ENCODE peak calls at places on chromosomes 13 and 19, in eight cellular contexts. D is T-helper 17 cell; U is GF-D8; Q is hypothalamus; L is left cardiac atrium; C is SW 1271; J is activated CD4-positive, alpha-beta T cell treated with anti-CD3 and anti-CD28 coated beads for 48 hours; Y is GM04504. H is an unnamed sample.
A peak's percentile ranks its signal among the peaks of the same experiment; 100 is the strongest.

GRCh38 chr19:9885077-9885552 is 50.0 kb downstream of the PIN1 start:
- DNase-seq in D (no peak), U (no peak), Q (peak; percentile 14), L (peak; percentile 51), C (no peak), J (no peak), Y (peak; percentile 18), H (no peak)

GRCh38 chr19:33758541-33759013 is 38.1 kb upstream of the KCTD15 start:
- DNase-seq in D (no peak), U (no peak), Q (no peak), L (no peak), C (no peak), J (no peak), Y (no peak), H (no peak)

GRCh38 chr19:57829316-57829715 is 783 bp upstream of the ZNF587B start:
- DNase-seq in D (no peak), U (no peak), Q (no peak), L (no peak), C (no peak), J (no peak), Y (no peak), H (no peak)

GRCh38 chr13:65149687-65150086 is 2080.4 kb downstream of the PCDH9 start:
- DNase-seq in D (no peak), U (no peak), Q (no peak), L (no peak), C (no peak), J (no peak), Y (no peak), H (no peak)

GRCh38 chr19:19662866-19663291 is 597 bp downstream of the ATP13A1 start:
- DNase-seq in D (no peak), U (no peak), Q (no peak), L (no peak), C (no peak), J (no peak), Y (no peak), H (no peak)

GRCh38 chr13:46288570-46289259 is 77.0 kb downstream of the LRRC63 start:
- DNase-seq in D (no peak), U (peak; percentile 56), Q (no peak), L (no peak), C (no peak), J (no peak), Y (peak; percentile 19), H (no peak)

GRCh38 chr19:7870571-7871279 is 3.5 kb downstream of the PRR36 start:
- DNase-seq in D (no peak), U (peak; percentile 89), Q (peak; percentile 17), L (peak; percentile 56), C (no peak), J (peak; percentile 86), Y (no peak), H (peak; percentile 89)

GRCh38 chr19:49438261-49438660 is 3.1 kb downstream of the SLC17A7 start:
- DNase-seq in D (no peak), U (no peak), Q (no peak), L (no peak), C (no peak), J (no peak), Y (no peak), H (no peak)

GRCh38 chr19:44810555-44811447 is 1.9 kb downstream of the BCAM start:
- DNase-seq in D (no peak), U (no peak), Q (no peak), L (no peak), C (no peak), J (no peak), Y (no peak), H (no peak)

GRCh38 chr13:67048084-67048792 is 181.9 kb downstream of the PCDH9 start:
- DNase-seq in D (no peak), U (no peak), Q (no peak), L (no peak), C (no peak), J (no peak), Y (no peak), H (no peak)

GRCh38 chr13:110278859-110279258 is 28.1 kb downstream of the COL4A1 start:
- DNase-seq in D (no peak), U (no peak), Q (no peak), L (no peak), C (no peak), J (no peak), Y (no peak), H (no peak)

GRCh38 chr13:36353001-36353400 is 6.8 kb upstream of the SPART start:
- DNase-seq in D (no peak), U (no peak), Q (no peak), L (no peak), C (no peak), J (no peak), Y (no peak), H (no peak)

GRCh38 chr13:39263531-39263930 is 225.3 kb downstream of the NHLRC3 start:
- DNase-seq in D (no peak), U (no peak), Q (no peak), L (no peak), C (no peak), J (no peak), Y (no peak), H (no peak)

GRCh38 chr19:35279985-35280821 is 2.1 kb upstream of the HAMP start:
- DNase-seq in D (no peak), U (no peak), Q (no peak), L (no peak), C (no peak), J (no peak), Y (no peak), H (no peak)

GRCh38 chr13:94886191-94886590 is 173.8 kb upstream of the SOX21 start:
- DNase-seq in D (no peak), U (no peak), Q (no peak), L (no peak), C (no peak), J (no peak), Y (peak; percentile 50), H (no peak)

GRCh38 chr19:9148687-9149086 is 8.5 kb downstream of the ZNF317 start:
- DNase-seq in D (no peak), U (no peak), Q (no peak), L (no peak), C (no peak), J (no peak), Y (no peak), H (no peak)

GRCh38 chr13:53743906-53744305 is 715.3 kb downstream of the OLFM4 start:
- DNase-seq in D (no peak), U (no peak), Q (no peak), L (no peak), C (no peak), J (no peak), Y (no peak), H (no peak)

GRCh38 chr19:49216076-49216475 is 58.5 kb downstream of the TRPM4 start:
- DNase-seq in D (no peak), U (no peak), Q (no peak), L (no peak), C (no peak), J (no peak), Y (peak; percentile 15), H (no peak)

GRCh38 chr19:33407716-33408115 is 34.2 kb downstream of the CEBPG start:
- DNase-seq in D (no peak), U (no peak), Q (no peak), L (peak; percentile 17), C (no peak), J (no peak), Y (no peak), H (no peak)

GRCh38 chr19:58577581-58578429 is 4.7 kb upstream of the MZF1 start:
- DNase-seq in D (no peak), U (no peak), Q (no peak), L (no peak), C (no peak), J (no peak), Y (no peak), H (peak; percentile 50)

GRCh38 chr19:55246462-55247451 is 12.1 kb downstream of the PPP6R1 start:
- DNase-seq in D (no peak), U (no peak), Q (no peak), L (no peak), C (no peak), J (no peak), Y (no peak), H (no peak)

GRCh38 chr13:101916108-101916757 is 463.8 kb downstream of the ITGBL1 start:
- DNase-seq in D (no peak), U (no peak), Q (peak; percentile 13), L (peak; percentile 42), C (no peak), J (peak; percentile 19), Y (no peak), H (no peak)

GRCh38 chr19:50567052-50567841 is 988 bp downstream of the LRRC4B start:
- DNase-seq in D (no peak), U (no peak), Q (peak; percentile 49), L (no peak), C (no peak), J (no peak), Y (no peak), H (no peak)

GRCh38 chr13:76976488-76976887 is 15.4 kb upstream of the CLN5 start:
- DNase-seq in D (no peak), U (no peak), Q (no peak), L (no peak), C (no peak), J (no peak), Y (no peak), H (no peak)

GRCh38 chr13:27276188-27276587 is 5.6 kb downstream of the RASL11A start:
- DNase-seq in D (no peak), U (no peak), Q (no peak), L (no peak), C (no peak), J (no peak), Y (peak; percentile 56), H (no peak)

GRCh38 chr19:23547156-23547555 is 139.9 kb downstream of the ZNF675 start:
- DNase-seq in D (no peak), U (no peak), Q (no peak), L (no peak), C (no peak), J (no peak), Y (no peak), H (no peak)

GRCh38 chr13:112965103-112965502 is 3.9 kb upstream of the MCF2L start:
- DNase-seq in D (no peak), U (no peak), Q (no peak), L (no peak), C (no peak), J (no peak), Y (no peak), H (peak; percentile 11)

GRCh38 chr19:13047374-13047773 is 52.1 kb downstream of the NFIX start:
- DNase-seq in D (no peak), U (no peak), Q (no peak), L (no peak), C (no peak), J (no peak), Y (no peak), H (no peak)

GRCh38 chr13:46178143-46178542 is 3.8 kb downstream of the LCP1 start:
- DNase-seq in D (no peak), U (peak; percentile 61), Q (no peak), L (no peak), C (no peak), J (no peak), Y (no peak), H (no peak)

GRCh38 chr19:54199401-54199800 is 1.3 kb upstream of the RPS9 start:
- DNase-seq in D (no peak), U (no peak), Q (no peak), L (no peak), C (no peak), J (no peak), Y (no peak), H (no peak)